ENCODE peak calls at places on chromosomes 11 and 22, in seven cellular contexts. One of them, this sample, is unnamed. For H3K9me3, the result is how much of the 10 kb centered on the place peaks cover.

GRCh38 chr22:28909375-28909774 is 26.0 kb downstream of the ZNRF3 start:
- DNase-seq in CD8-positive, alpha-beta T cell: no peak
- DNase-seq in lower lobe of right lung: no peak
- DNase-seq in tibial artery: no peak
- DNase-seq in heart left ventricle: no peak
- DNase-seq in IMR-90: peak
- DNase-seq in psoas muscle: no peak
- DNase-seq in this sample: no peak

GRCh38 chr22:27705391-27706080 is 96.0 kb downstream of the MN1 start:
- DNase-seq in CD8-positive, alpha-beta T cell: no peak
- DNase-seq in psoas muscle: no peak
- DNase-seq in heart left ventricle: no peak
- DNase-seq in lower lobe of right lung: no peak
- DNase-seq in tibial artery: no peak
- DNase-seq in IMR-90: no peak
- DNase-seq in this sample: no peak

GRCh38 chr22:35977136-35977535 is 51.5 kb downstream of the RBFOX2 start:
- DNase-seq in lower lobe of right lung: no peak
- DNase-seq in heart left ventricle: no peak
- DNase-seq in CD8-positive, alpha-beta T cell: no peak
- DNase-seq in IMR-90: peak
- DNase-seq in psoas muscle: no peak
- DNase-seq in tibial artery: no peak
- DNase-seq in this sample: no peak

GRCh38 chr11:101582242-101583052 is 1.4 kb downstream of the TRPC6 start:
- DNase-seq in CD8-positive, alpha-beta T cell: no peak
- DNase-seq in lower lobe of right lung: no peak
- DNase-seq in psoas muscle: peak
- DNase-seq in tibial artery: peak
- DNase-seq in heart left ventricle: peak
- DNase-seq in IMR-90: peak
- DNase-seq in this sample: no peak

GRCh38 chr11:35126000-35126878 is 12.7 kb upstream of the CD44 start:
- DNase-seq in CD8-positive, alpha-beta T cell: no peak
- DNase-seq in lower lobe of right lung: no peak
- DNase-seq in heart left ventricle: no peak
- DNase-seq in IMR-90: no peak
- DNase-seq in psoas muscle: no peak
- DNase-seq in tibial artery: no peak
- DNase-seq in this sample: no peak

GRCh38 chr11:69052343-69053168 is 3.8 kb downstream of the TPCN2 start:
- DNase-seq in heart left ventricle: no peak
- DNase-seq in psoas muscle: no peak
- DNase-seq in tibial artery: no peak
- DNase-seq in IMR-90: no peak
- DNase-seq in CD8-positive, alpha-beta T cell: no peak
- DNase-seq in lower lobe of right lung: no peak
- DNase-seq in this sample: no peak

GRCh38 chr11:69983571-69983877 is 94.6 kb upstream of the ANO1 start:
- DNase-seq in lower lobe of right lung: no peak
- DNase-seq in tibial artery: no peak
- DNase-seq in heart left ventricle: no peak
- DNase-seq in IMR-90: no peak
- DNase-seq in psoas muscle: no peak
- DNase-seq in CD8-positive, alpha-beta T cell: no peak
- DNase-seq in this sample: no peak

GRCh38 chr11:76872959-76873827 is 12.5 kb downstream of the ACER3 start:
- DNase-seq in IMR-90: no peak
- DNase-seq in CD8-positive, alpha-beta T cell: no peak
- DNase-seq in psoas muscle: no peak
- DNase-seq in tibial artery: no peak
- DNase-seq in heart left ventricle: no peak
- DNase-seq in lower lobe of right lung: no peak
- DNase-seq in this sample: no peak

GRCh38 chr11:133952199-133953190 is 4.3 kb downstream of the IGSF9B start:
- DNase-seq in psoas muscle: no peak
- DNase-seq in IMR-90: no peak
- DNase-seq in CD8-positive, alpha-beta T cell: no peak
- DNase-seq in lower lobe of right lung: no peak
- DNase-seq in heart left ventricle: peak
- DNase-seq in tibial artery: no peak
- DNase-seq in this sample: no peak

GRCh38 chr11:73201249-73201648 is 16.8 kb upstream of the P2RY2 start:
- DNase-seq in CD8-positive, alpha-beta T cell: no peak
- DNase-seq in heart left ventricle: no peak
- DNase-seq in psoas muscle: peak
- DNase-seq in tibial artery: peak
- DNase-seq in IMR-90: peak
- DNase-seq in lower lobe of right lung: peak
- DNase-seq in this sample: no peak

GRCh38 chr11:27456140-27456801 is 16.3 kb downstream of the LGR4 start:
- DNase-seq in CD8-positive, alpha-beta T cell: no peak
- DNase-seq in IMR-90: peak
- DNase-seq in tibial artery: no peak
- DNase-seq in heart left ventricle: no peak
- DNase-seq in psoas muscle: no peak
- DNase-seq in lower lobe of right lung: no peak
- DNase-seq in this sample: no peak

GRCh38 chr22:38029901-38030300 is 27.3 kb upstream of the PICK1 start:
- DNase-seq in CD8-positive, alpha-beta T cell: no peak
- DNase-seq in tibial artery: no peak
- DNase-seq in IMR-90: no peak
- DNase-seq in lower lobe of right lung: no peak
- DNase-seq in heart left ventricle: no peak
- DNase-seq in psoas muscle: no peak
- DNase-seq in this sample: no peak

GRCh38 chr22:39233736-39234120 is 11.1 kb downstream of the PDGFB start:
- DNase-seq in psoas muscle: peak
- DNase-seq in lower lobe of right lung: no peak
- DNase-seq in CD8-positive, alpha-beta T cell: no peak
- DNase-seq in tibial artery: no peak
- DNase-seq in IMR-90: no peak
- DNase-seq in heart left ventricle: peak
- DNase-seq in this sample: no peak

GRCh38 chr11:27020736-27021135 is 19.9 kb upstream of the BBOX1 start:
- DNase-seq in tibial artery: no peak
- DNase-seq in lower lobe of right lung: no peak
- DNase-seq in heart left ventricle: no peak
- DNase-seq in IMR-90: no peak
- DNase-seq in psoas muscle: no peak
- DNase-seq in CD8-positive, alpha-beta T cell: no peak
- DNase-seq in this sample: no peak

GRCh38 chr22:25942989-25943411 is 201.0 kb downstream of the MYO18B start:
- DNase-seq in CD8-positive, alpha-beta T cell: no peak
- DNase-seq in IMR-90: no peak
- DNase-seq in heart left ventricle: peak
- DNase-seq in lower lobe of right lung: no peak
- DNase-seq in tibial artery: no peak
- DNase-seq in psoas muscle: peak
- DNase-seq in this sample: no peak

GRCh38 chr11:123176785-123177184 is 18.3 kb downstream of the CLMP start:
- DNase-seq in heart left ventricle: no peak
- DNase-seq in tibial artery: no peak
- DNase-seq in psoas muscle: no peak
- DNase-seq in IMR-90: no peak
- DNase-seq in CD8-positive, alpha-beta T cell: no peak
- DNase-seq in lower lobe of right lung: no peak
- DNase-seq in this sample: no peak
- H3K27ac ChIP-seq in heart left ventricle: no peak
- H3K27ac ChIP-seq in tibial artery: no peak
- H3K27ac ChIP-seq in psoas muscle: no peak
- H3K27ac ChIP-seq in IMR-90: peak
- H3K27ac ChIP-seq in CD8-positive, alpha-beta T cell: no peak
- H3K27ac ChIP-seq in lower lobe of right lung: no peak
- H3K27ac ChIP-seq in this sample: no peak

GRCh38 chr11:60316317-60316716 is 10.7 kb upstream of the MS4A6E start:
- DNase-seq in CD8-positive, alpha-beta T cell: no peak
- DNase-seq in IMR-90: no peak
- DNase-seq in tibial artery: no peak
- DNase-seq in psoas muscle: no peak
- DNase-seq in lower lobe of right lung: no peak
- DNase-seq in heart left ventricle: no peak
- DNase-seq in this sample: no peak
- H3K9me3 ChIP-seq in CD8-positive, alpha-beta T cell: under half
- H3K9me3 ChIP-seq in IMR-90: under half
- H3K9me3 ChIP-seq in tibial artery: under half
- H3K9me3 ChIP-seq in psoas muscle: under half
- H3K9me3 ChIP-seq in lower lobe of right lung: under half
- H3K9me3 ChIP-seq in heart left ventricle: under half
- H3K9me3 ChIP-seq in this sample: under half

GRCh38 chr11:1035577-1036283 is 788 bp downstream of the MUC6 start:
- DNase-seq in IMR-90: no peak
- DNase-seq in lower lobe of right lung: no peak
- DNase-seq in heart left ventricle: no peak
- DNase-seq in psoas muscle: no peak
- DNase-seq in tibial artery: no peak
- DNase-seq in CD8-positive, alpha-beta T cell: no peak
- DNase-seq in this sample: no peak

GRCh38 chr11:1037506-1038055 is 1.1 kb upstream of the MUC6 start:
- DNase-seq in CD8-positive, alpha-beta T cell: no peak
- DNase-seq in tibial artery: no peak
- DNase-seq in psoas muscle: no peak
- DNase-seq in lower lobe of right lung: no peak
- DNase-seq in heart left ventricle: no peak
- DNase-seq in IMR-90: no peak
- DNase-seq in this sample: no peak

GRCh38 chr11:1038361-1038760 is 1.8 kb upstream of the MUC6 start:
- DNase-seq in tibial artery: no peak
- DNase-seq in CD8-positive, alpha-beta T cell: no peak
- DNase-seq in IMR-90: no peak
- DNase-seq in psoas muscle: no peak
- DNase-seq in heart left ventricle: no peak
- DNase-seq in lower lobe of right lung: no peak
- DNase-seq in this sample: no peak

GRCh38 chr11:1036303-1036923 is at the start of gene MUC6:
- DNase-seq in heart left ventricle: no peak
- DNase-seq in psoas muscle: no peak
- DNase-seq in lower lobe of right lung: no peak
- DNase-seq in IMR-90: no peak
- DNase-seq in CD8-positive, alpha-beta T cell: no peak
- DNase-seq in tibial artery: no peak
- DNase-seq in this sample: no peak

GRCh38 chr11:1036931-1037330 is 413 bp upstream of the MUC6 start:
- DNase-seq in lower lobe of right lung: no peak
- DNase-seq in heart left ventricle: no peak
- DNase-seq in CD8-positive, alpha-beta T cell: no peak
- DNase-seq in tibial artery: no peak
- DNase-seq in IMR-90: no peak
- DNase-seq in psoas muscle: no peak
- DNase-seq in this sample: no peak
- H3K27ac ChIP-seq in lower lobe of right lung: no peak
- H3K27ac ChIP-seq in heart left ventricle: no peak
- H3K27ac ChIP-seq in CD8-positive, alpha-beta T cell: no peak
- H3K27ac ChIP-seq in tibial artery: no peak
- H3K27ac ChIP-seq in IMR-90: no peak
- H3K27ac ChIP-seq in psoas muscle: no peak
- H3K27ac ChIP-seq in this sample: no peak

GRCh38 chr11:64837887-64838351 is 6.5 kb downstream of the CDC42BPG start:
- DNase-seq in heart left ventricle: no peak
- DNase-seq in lower lobe of right lung: no peak
- DNase-seq in IMR-90: no peak
- DNase-seq in psoas muscle: no peak
- DNase-seq in tibial artery: no peak
- DNase-seq in CD8-positive, alpha-beta T cell: no peak
- DNase-seq in this sample: no peak

GRCh38 chr11:64834031-64834722 is 10.3 kb downstream of the CDC42BPG start:
- DNase-seq in CD8-positive, alpha-beta T cell: no peak
- DNase-seq in IMR-90: no peak
- DNase-seq in heart left ventricle: no peak
- DNase-seq in psoas muscle: no peak
- DNase-seq in lower lobe of right lung: no peak
- DNase-seq in tibial artery: no peak
- DNase-seq in this sample: no peak

GRCh38 chr11:64834723-64835615 is 9.5 kb downstream of the CDC42BPG start:
- DNase-seq in CD8-positive, alpha-beta T cell: no peak
- DNase-seq in tibial artery: no peak
- DNase-seq in IMR-90: no peak
- DNase-seq in psoas muscle: peak
- DNase-seq in heart left ventricle: no peak
- DNase-seq in lower lobe of right lung: peak
- DNase-seq in this sample: no peak

GRCh38 chr11:64836448-64837072 is 7.9 kb downstream of the CDC42BPG start:
- DNase-seq in heart left ventricle: no peak
- DNase-seq in lower lobe of right lung: no peak
- DNase-seq in tibial artery: no peak
- DNase-seq in CD8-positive, alpha-beta T cell: no peak
- DNase-seq in psoas muscle: no peak
- DNase-seq in IMR-90: no peak
- DNase-seq in this sample: no peak

GRCh38 chr11:64835616-64836447 is 8.6 kb downstream of the CDC42BPG start:
- DNase-seq in lower lobe of right lung: no peak
- DNase-seq in tibial artery: no peak
- DNase-seq in heart left ventricle: no peak
- DNase-seq in IMR-90: no peak
- DNase-seq in CD8-positive, alpha-beta T cell: no peak
- DNase-seq in psoas muscle: no peak
- DNase-seq in this sample: no peak
- H3K9me3 ChIP-seq in lower lobe of right lung: under half
- H3K9me3 ChIP-seq in tibial artery: under half
- H3K9me3 ChIP-seq in heart left ventricle: under half
- H3K9me3 ChIP-seq in IMR-90: under half
- H3K9me3 ChIP-seq in CD8-positive, alpha-beta T cell: under half
- H3K9me3 ChIP-seq in psoas muscle: under half
- H3K9me3 ChIP-seq in this sample: under half

This sample was measured in CD4-positive, alpha-beta memory T cell.